ENCODE peak calls at places on chromosomes 2 and 18, in seven cellular contexts. R, P, B, Z, I, W and Q are unnamed samples.

GRCh38 chr2:142100967-142101366 is 29.8 kb downstream of the LRP1B start:
- DNase-seq in B (no peak), P (no peak), I (no peak), Z (no peak), R (no peak), W (no peak), Q (no peak)

GRCh38 chr18:46402396-46402795 is 254.6 kb downstream of the LOXHD1 start:
- DNase-seq in I (no peak), R (no peak), Z (no peak), W (no peak), P (no peak), B (no peak), Q (no peak)

GRCh38 chr2:64141711-64142405 is 2.4 kb downstream of the PELI1 start:
- DNase-seq in P (no peak), B (no peak), R (peak), Z (no peak), W (no peak), I (no peak), Q (no peak)

GRCh38 chr2:31704561-31705212 is 123.9 kb upstream of the SRD5A2 start:
- DNase-seq in Z (no peak), W (no peak), I (no peak), P (no peak), R (no peak), B (no peak), Q (no peak)

GRCh38 chr2:187986392-187987105 is 305.1 kb upstream of the GULP1 start:
- DNase-seq in Z (peak), R (peak), W (no peak), I (no peak), P (no peak), B (no peak), Q (no peak)

GRCh38 chr2:155223781-155224406 is 525.4 kb downstream of the KCNJ3 start:
- DNase-seq in W (no peak), R (peak), Z (no peak), P (no peak), B (no peak), I (no peak), Q (peak)

GRCh38 chr2:149098722-149099121 is 60.2 kb downstream of the LYPD6B start:
- DNase-seq in R (peak), Z (no peak), P (no peak), I (no peak), W (no peak), B (no peak), Q (no peak)

GRCh38 chr2:106801256-106801655 is 84.7 kb downstream of the ST6GAL2 start:
- DNase-seq in W (no peak), P (no peak), B (no peak), I (no peak), Z (no peak), R (no peak), Q (no peak)

GRCh38 chr2:154386186-154386585 is 312.3 kb upstream of the KCNJ3 start:
- DNase-seq in W (no peak), Z (no peak), R (no peak), I (no peak), P (no peak), B (no peak), Q (no peak)

GRCh38 chr2:8170552-8170951 is 511.3 kb upstream of the ID2 start:
- DNase-seq in W (no peak), I (no peak), P (no peak), Z (no peak), R (no peak), B (no peak), Q (no peak)

GRCh38 chr18:49305688-49306336 is 154.6 kb downstream of the DYM start:
- DNase-seq in B (no peak), I (no peak), W (no peak), Z (peak), P (no peak), R (no peak), Q (no peak)

GRCh38 chr18:67217551-67218166 is 298.9 kb downstream of the DSEL start:
- DNase-seq in R (peak), W (no peak), Z (peak), P (no peak), B (peak), I (peak), Q (peak)

GRCh38 chr2:148552675-148553331 is 91.7 kb upstream of the EPC2 start:
- DNase-seq in B (no peak), I (no peak), P (no peak), Z (no peak), W (no peak), R (peak), Q (no peak)

GRCh38 chr18:12838178-12838634 is 45.8 kb downstream of the PTPN2 start:
- DNase-seq in R (no peak), W (no peak), I (no peak), P (no peak), B (peak), Z (peak), Q (no peak)

GRCh38 chr18:6734746-6735430 is 5.4 kb downstream of the ARHGAP28 start:
- DNase-seq in R (no peak), W (no peak), Z (no peak), P (no peak), I (no peak), B (no peak), Q (no peak)

GRCh38 chr2:26561376-26561775 is 79.8 kb downstream of the CIB4 start:
- DNase-seq in R (no peak), I (no peak), B (no peak), W (peak), Z (no peak), P (no peak), Q (no peak)

GRCh38 chr2:26560892-26561291 is 80.3 kb downstream of the CIB4 start:
- DNase-seq in R (no peak), Z (no peak), B (no peak), W (no peak), P (no peak), I (no peak), Q (no peak)

GRCh38 chr2:26562811-26563645 is 78.1 kb downstream of the CIB4 start:
- DNase-seq in P (no peak), W (peak), R (peak), Z (no peak), B (peak), I (no peak), Q (peak)

GRCh38 chr2:26563686-26564085 is 77.5 kb downstream of the CIB4 start:
- DNase-seq in B (no peak), W (peak), Z (no peak), R (no peak), I (no peak), P (no peak), Q (no peak)

GRCh38 chr2:26561918-26562810 is 79.0 kb downstream of the CIB4 start:
- DNase-seq in Z (no peak), I (no peak), R (peak), B (peak), W (peak), P (no peak), Q (peak)
- H3K4me3 ChIP-seq in Z (peak), I (peak), R (peak), B (peak), W (peak), P (peak), Q (peak)

DNA sequence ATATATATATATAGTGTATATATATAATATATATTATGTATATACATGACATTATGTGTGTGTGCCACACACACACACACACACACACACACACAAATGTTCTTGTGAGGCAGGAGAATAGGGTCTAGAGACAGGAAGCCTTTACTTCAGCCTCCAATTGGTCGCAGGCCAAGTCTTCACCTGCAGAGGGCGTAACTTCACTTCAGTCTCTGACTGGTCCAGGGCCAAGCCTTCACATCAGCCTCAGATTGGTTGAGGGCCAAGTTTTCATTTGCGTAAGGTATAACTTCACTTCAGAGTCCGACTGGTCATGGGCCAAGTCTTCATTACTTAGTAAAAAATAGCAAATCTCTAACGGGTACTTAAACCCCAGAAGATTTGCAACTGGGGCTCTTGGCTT is 13.2 kb upstream of the SS18 start:
- DNase-seq in Z (no peak), W (no peak), R (no peak), P (no peak), B (peak), I (no peak), Q (peak)
- TF ChIP-seq CTCF in Z (peak), W (no peak), R (no peak), P (no peak), B (no peak), I (peak), Q (no peak)

GRCh38 chr18:25284861-25285574 is 66.9 kb downstream of the ZNF521 start:
- DNase-seq in B (no peak), Z (no peak), P (no peak), R (no peak), W (no peak), I (no peak), Q (no peak)
- H3K4me3 ChIP-seq in B (no peak), Z (no peak), P (no peak), R (no peak), W (no peak), I (no peak), Q (no peak)

DNA sequence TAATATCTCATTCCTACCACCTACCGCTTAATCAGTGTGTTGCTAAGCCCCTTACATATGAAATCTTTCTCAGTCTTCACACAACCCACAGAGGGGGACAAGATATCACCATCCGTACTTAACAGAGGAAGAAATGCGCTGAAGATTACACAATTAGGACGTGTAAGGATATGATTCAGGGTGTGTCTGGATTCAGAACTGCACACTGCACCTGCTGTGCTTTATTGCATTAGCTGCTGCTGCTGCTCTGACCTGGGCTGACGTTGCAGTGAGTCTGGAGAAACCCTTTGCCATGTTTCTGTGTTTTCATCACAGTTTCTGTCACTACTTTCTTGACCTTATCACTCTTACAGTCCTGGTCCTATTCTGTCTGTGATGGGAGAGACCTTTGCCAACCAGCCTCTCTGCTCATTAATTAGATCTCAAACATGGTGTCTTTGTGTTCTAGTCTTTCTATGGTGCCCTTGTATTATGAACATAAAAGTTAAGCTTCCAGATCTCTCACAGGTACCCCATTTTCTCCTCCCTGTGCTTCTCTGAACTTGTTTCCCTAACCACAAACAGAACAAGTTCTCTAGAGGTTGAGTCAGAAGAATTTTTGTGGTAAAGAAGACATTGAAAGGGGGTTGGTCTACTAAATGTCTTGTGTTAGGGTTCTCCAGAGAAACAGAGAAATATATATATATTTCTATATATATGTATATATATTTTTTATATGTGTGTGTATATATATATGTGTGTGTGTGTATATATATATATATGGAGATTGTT is 92.9 kb upstream of the CYP1B1 start:
- DNase-seq in R (no peak), I (no peak), Z (no peak), B (no peak), W (no peak), P (no peak), Q (no peak)
- TF ChIP-seq CTCF in R (no peak), I (no peak), Z (peak), B (no peak), W (no peak), P (no peak), Q (no peak)